ENCODE peak calls at places on chromosomes 11 and 22, in four cellular contexts. G, A, Q and V are unnamed samples.

GRCh38 chr11:32952421-32952820 is 59.8 kb downstream of the QSER1 start:
- DNase-seq in G (no peak), A (no peak), Q (no peak), V (no peak)

GRCh38 chr11:132158696-132159095 is 788.3 kb downstream of the NTM start:
- DNase-seq in G (no peak), A (no peak), Q (no peak), V (peak)

GRCh38 chr22:49367016-49367697 is 460.5 kb downstream of the BRD1 start:
- DNase-seq in G (no peak), A (no peak), Q (no peak), V (no peak)

GRCh38 chr11:131223198-131223975 is 147.0 kb upstream of the NTM start:
- DNase-seq in G (no peak), A (no peak), Q (peak), V (no peak)

GRCh38 chr11:128828350-128828749 is 38.7 kb downstream of the KCNJ1 start:
- DNase-seq in G (no peak), A (no peak), Q (no peak), V (peak)

GRCh38 chr11:35360059-35360530 is 59.3 kb downstream of the SLC1A2 start:
- DNase-seq in G (no peak), A (no peak), Q (no peak), V (no peak)

GRCh38 chr11:103842191-103842590 is 194.2 kb upstream of the DDI1 start:
- DNase-seq in G (no peak), A (no peak), Q (no peak), V (no peak)

GRCh38 chr11:115724709-115725108 is 220.5 kb upstream of the CADM1 start:
- DNase-seq in G (no peak), A (peak), Q (no peak), V (peak)

GRCh38 chr11:11973361-11973800 is 35.0 kb downstream of the DKK3 start:
- DNase-seq in G (no peak), A (no peak), Q (no peak), V (peak)

GRCh38 chr22:25452116-25452700 is 112.3 kb upstream of the GRK3 start:
- DNase-seq in G (no peak), A (no peak), Q (no peak), V (peak)

GRCh38 chr11:8019671-8020597 is 32.8 kb downstream of the EIF3F start:
- DNase-seq in G (no peak), A (no peak), Q (no peak), V (peak)

GRCh38 chr11:33891714-33892327 is at the start of gene LMO2:
- DNase-seq in G (peak), A (no peak), Q (no peak), V (no peak)

GRCh38 chr22:50260801-50261614 is 475 bp downstream of the MAPK12 start:
- DNase-seq in G (peak), A (peak), Q (no peak), V (peak)

DNA sequence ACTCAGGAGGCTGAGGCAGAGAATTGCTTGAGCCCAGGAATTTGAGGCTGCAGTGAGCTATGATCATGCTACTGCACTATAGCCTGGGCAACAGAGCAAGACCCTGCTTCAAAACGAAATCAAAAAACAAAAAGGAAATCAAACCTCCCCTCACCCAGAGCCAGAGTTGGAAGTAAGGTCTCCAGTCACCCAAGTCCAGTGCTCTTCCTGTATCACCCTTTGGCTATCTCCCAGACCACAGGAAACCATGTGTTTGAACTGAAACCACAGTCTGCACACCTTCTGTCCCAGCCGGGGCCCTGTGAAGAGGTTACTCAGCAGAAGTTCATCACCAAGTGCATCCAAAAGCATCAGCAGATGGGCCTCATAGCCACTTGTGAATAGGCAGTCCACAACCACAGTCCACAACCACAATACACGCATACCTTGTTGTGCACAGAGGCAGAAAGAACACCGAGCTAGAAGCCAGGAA is 4.6 kb downstream of the MYH9 start:
- DNase-seq in G (peak), A (no peak), Q (peak), V (peak)
- TF ChIP-seq ELK1 in G (no peak), A (no peak), Q (no peak), V (no peak)

GRCh38 chr11:122436188-122436555 is 219.3 kb upstream of the UBASH3B start:
- DNase-seq in G (no peak), A (no peak), Q (no peak), V (no peak)

GRCh38 chr11:122441702-122442092 is 213.8 kb upstream of the UBASH3B start:
- DNase-seq in G (no peak), A (no peak), Q (no peak), V (no peak)

GRCh38 chr11:122439911-122440782 is 215.4 kb upstream of the UBASH3B start:
- DNase-seq in G (no peak), A (peak), Q (no peak), V (peak)

GRCh38 chr11:122435540-122436187 is 219.9 kb upstream of the UBASH3B start:
- DNase-seq in G (no peak), A (no peak), Q (no peak), V (no peak)

DNA sequence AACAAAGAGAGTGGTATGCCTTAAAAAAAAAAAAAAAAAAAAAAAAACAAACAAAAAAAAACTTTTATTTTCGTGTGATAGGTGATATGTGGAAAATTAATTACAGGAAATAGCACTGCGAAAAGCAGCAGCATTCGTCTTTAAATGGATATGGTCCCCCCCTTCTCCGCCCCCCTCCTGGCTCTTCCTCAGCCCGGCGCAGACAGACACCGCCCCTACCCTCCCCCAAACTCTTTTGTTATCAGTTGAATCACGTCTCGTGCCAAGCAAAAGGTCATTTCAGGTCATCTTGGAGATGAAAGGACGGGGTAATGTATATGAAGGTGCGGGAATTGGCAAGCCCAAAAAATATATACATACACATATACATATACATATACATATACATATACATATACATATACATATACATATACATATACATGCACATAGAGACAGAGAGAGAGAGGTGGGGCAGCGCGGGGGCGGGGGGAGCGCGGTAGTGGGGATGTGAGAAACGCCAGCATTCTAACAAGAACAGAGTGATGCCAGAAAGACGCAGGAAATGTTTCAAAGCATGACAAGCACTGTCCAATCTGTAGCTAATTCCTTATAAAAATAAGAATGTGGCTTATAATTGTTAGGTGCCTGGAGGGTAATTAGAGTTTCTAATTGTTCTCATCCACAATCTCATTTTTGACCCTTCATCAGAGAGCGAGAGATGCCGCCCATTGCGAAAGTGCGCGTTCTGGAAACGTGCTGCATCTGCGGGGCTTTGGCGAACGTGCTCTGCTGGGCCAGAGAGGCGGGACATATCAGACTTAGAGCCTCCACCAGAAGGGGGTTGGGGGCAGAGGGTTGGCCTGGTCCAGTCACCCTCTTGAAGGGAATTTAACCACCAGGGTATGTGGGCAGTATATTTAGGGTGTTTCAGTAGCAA is 214.5 kb upstream of the UBASH3B start:
- DNase-seq in G (no peak), A (peak), Q (no peak), V (no peak)
- TF ChIP-seq ELK1 in G (no peak), A (no peak), Q (no peak), V (no peak)

GRCh38 chr22:28822930-28823481 is 22.6 kb upstream of the XBP1 start:
- DNase-seq in G (no peak), A (no peak), Q (no peak), V (no peak)
- TF ChIP-seq ELK1 in G (no peak), A (no peak), Q (no peak), V (no peak)

GRCh38 chr11:2533642-2534115 is 88.9 kb downstream of the KCNQ1 start:
- DNase-seq in G (peak), A (no peak), Q (no peak), V (peak)
- TF ChIP-seq ELK1 in G (no peak), A (no peak), Q (no peak), V (no peak)

GRCh38 chr11:70788247-70789022 is 390.1 kb downstream of the CTTN start:
- DNase-seq in G (peak), A (peak), Q (no peak), V (peak)
- TF ChIP-seq ELK1 in G (no peak), A (no peak), Q (no peak), V (no peak)